ENCODE peak calls at places on chromosome 12, in four cellular contexts. One of them, this sample, is unnamed.

GRCh38 chr12:63897931-63898330 is 53.4 kb downstream of the SRGAP1 start:
- DNase-seq in stomach: no peak
- DNase-seq in Panc1: no peak
- DNase-seq in HepG2: no peak
- DNase-seq in this sample: no peak

GRCh38 chr12:25835385-25835784 is 123.1 kb upstream of the RASSF8 start:
- DNase-seq in Panc1: no peak
- DNase-seq in stomach: no peak
- DNase-seq in HepG2: no peak
- DNase-seq in this sample: no peak

GRCh38 chr12:84661732-84662326 is 250.8 kb downstream of the SLC6A15 start:
- DNase-seq in stomach: no peak
- DNase-seq in Panc1: no peak
- DNase-seq in HepG2: no peak
- DNase-seq in this sample: no peak

GRCh38 chr12:72523754-72524153 is 251.6 kb downstream of the TRHDE start:
- DNase-seq in stomach: no peak
- DNase-seq in Panc1: no peak
- DNase-seq in HepG2: no peak
- DNase-seq in this sample: no peak

GRCh38 chr12:39553476-39553875 is 66.1 kb downstream of the ABCD2 start:
- DNase-seq in HepG2: no peak
- DNase-seq in stomach: no peak
- DNase-seq in Panc1: no peak
- DNase-seq in this sample: no peak

GRCh38 chr12:26870491-26871419 is 37.8 kb upstream of the ITPR2 start:
- DNase-seq in stomach: peak; percentile 77
- DNase-seq in HepG2: no peak
- DNase-seq in Panc1: no peak
- DNase-seq in this sample: no peak

GRCh38 chr12:54129028-54129903 is 59.5 kb downstream of the SMUG1 start:
- DNase-seq in HepG2: no peak
- DNase-seq in stomach: no peak
- DNase-seq in Panc1: no peak
- DNase-seq in this sample: no peak

GRCh38 chr12:48787791-48788521 is 933 bp downstream of the ADCY6 start:
- DNase-seq in HepG2: no peak
- DNase-seq in stomach: no peak
- DNase-seq in Panc1: no peak
- DNase-seq in this sample: no peak

GRCh38 chr12:1531654-1532366 is 62.6 kb downstream of the FBXL14 start:
- DNase-seq in stomach: no peak
- DNase-seq in Panc1: no peak
- DNase-seq in HepG2: no peak
- DNase-seq in this sample: no peak

GRCh38 chr12:122203968-122204828 is 689 bp downstream of the B3GNT4 start:
- DNase-seq in stomach: no peak
- DNase-seq in HepG2: no peak
- DNase-seq in Panc1: no peak
- DNase-seq in this sample: no peak

GRCh38 chr12:69534389-69534822 is 50.9 kb upstream of the CCT2 start:
- DNase-seq in stomach: no peak
- DNase-seq in HepG2: peak; percentile 6
- DNase-seq in Panc1: peak; percentile 50
- DNase-seq in this sample: peak; percentile 64

GRCh38 chr12:50637870-50638481 is 125.9 kb upstream of the ATF1 start:
- DNase-seq in stomach: no peak
- DNase-seq in HepG2: peak; percentile 40
- DNase-seq in Panc1: no peak
- DNase-seq in this sample: no peak

GRCh38 chr12:56119361-56119796 is 1.3 kb downstream of the ZC3H10 start:
- DNase-seq in HepG2: peak; percentile 95
- DNase-seq in stomach: peak; percentile 63
- DNase-seq in Panc1: no peak
- DNase-seq in this sample: peak; percentile 80

GRCh38 chr12:56121204-56121870 is 3.3 kb downstream of the ZC3H10 start:
- DNase-seq in HepG2: no peak
- DNase-seq in stomach: no peak
- DNase-seq in Panc1: no peak
- DNase-seq in this sample: no peak

GRCh38 chr12:56117778-56118687 is at the start of gene ZC3H10:
- DNase-seq in stomach: peak; percentile 98
- DNase-seq in HepG2: peak; percentile 98
- DNase-seq in Panc1: peak; percentile 100
- DNase-seq in this sample: peak; percentile 99

GRCh38 chr12:56118688-56119045 is 601 bp downstream of the ZC3H10 start:
- DNase-seq in stomach: no peak
- DNase-seq in HepG2: no peak
- DNase-seq in Panc1: no peak
- DNase-seq in this sample: no peak

DNA sequence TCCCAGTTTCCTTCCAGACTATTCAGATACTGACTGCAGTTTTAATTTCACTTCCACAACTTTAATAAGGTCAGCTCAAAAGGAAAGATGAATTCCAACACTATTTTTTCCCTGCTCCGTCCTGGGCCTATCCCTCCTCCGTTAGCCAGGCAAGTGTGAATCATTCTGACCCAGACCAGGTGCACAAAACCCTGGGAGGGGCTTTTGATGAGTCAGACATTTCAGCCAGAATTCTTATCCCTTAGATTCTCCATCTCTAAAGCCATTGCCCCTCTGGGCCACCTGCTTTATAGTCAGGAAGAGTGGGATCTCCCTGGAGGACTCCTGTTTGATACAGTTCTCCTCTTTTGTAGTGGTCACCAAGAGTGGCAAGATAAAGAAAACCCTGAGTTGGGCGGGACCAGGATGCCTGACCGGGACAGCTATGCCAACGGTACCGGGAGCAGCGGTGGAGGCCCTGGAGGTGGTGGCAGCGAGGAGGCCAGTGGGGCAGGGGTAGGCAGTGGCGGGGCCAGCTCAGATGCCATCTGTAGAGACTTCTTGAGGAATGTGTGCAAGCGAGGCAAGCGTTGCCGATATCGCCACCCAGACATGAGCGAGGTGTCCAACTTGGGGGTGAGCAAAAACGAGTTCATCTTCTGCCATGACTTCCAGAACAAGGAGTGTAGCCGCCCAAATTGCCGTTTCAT is 2.2 kb downstream of the ZC3H10 start:
- DNase-seq in stomach: no peak
- DNase-seq in Panc1: no peak
- DNase-seq in HepG2: no peak
- DNase-seq in this sample: no peak
- TF ChIP-seq POLR2AphosphoS5 in stomach: no peak
- TF ChIP-seq POLR2AphosphoS5 in Panc1: no peak
- TF ChIP-seq POLR2AphosphoS5 in HepG2: no peak
- TF ChIP-seq POLR2AphosphoS5 in this sample: no peak

DNA sequence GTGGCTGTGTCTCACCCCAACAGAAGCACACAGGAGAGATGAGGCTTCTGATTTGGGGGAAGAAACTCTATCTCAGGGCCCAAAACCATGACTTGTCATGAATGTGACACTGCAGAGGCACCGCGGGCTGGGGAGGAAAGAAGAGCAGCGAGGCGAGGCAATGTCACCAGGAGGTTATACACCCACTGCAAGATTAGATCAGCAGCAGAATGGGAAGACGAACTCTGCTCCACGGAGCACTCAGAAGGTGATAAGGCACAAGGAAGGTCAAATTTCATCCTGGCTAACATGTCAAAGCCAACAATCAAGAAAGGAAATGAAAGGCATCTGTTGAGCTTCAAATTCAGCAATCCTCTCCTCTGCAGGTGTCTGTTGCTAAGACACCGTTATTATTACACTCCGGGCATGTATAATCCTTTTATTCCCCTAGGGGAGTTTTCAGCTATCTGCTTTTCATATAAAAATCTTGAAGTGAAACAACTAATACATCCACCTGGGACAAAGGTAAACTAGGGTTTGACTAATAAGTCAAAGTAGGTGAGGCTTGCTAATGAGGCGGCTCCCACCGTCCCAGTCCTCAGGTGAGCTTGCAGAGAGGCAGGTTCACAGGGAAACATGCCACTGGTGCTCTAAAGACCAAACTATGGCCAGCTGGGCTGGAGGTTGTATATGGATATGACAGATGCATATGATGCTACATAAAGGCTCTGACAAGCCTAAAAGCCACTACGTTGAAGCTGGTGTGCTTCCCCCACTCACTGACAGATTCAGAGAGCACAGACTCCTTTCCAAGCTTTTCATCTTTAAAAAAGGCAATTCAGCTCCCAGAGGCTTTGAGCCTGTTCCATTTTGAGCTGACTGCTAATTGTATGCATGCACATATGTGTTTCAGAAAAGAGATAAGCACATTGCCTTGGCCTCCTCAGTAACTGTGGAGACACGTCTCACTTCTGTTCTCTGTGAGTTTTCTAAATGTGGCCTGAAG is 221.2 kb downstream of the NELL2 start:
- DNase-seq in HepG2: no peak
- DNase-seq in Panc1: no peak
- DNase-seq in stomach: no peak
- DNase-seq in this sample: no peak
- H3K27ac ChIP-seq in HepG2: no peak overlapping the region
- H3K27ac ChIP-seq in Panc1: no peak overlapping the region
- H3K27ac ChIP-seq in stomach: no peak overlapping the region
- H3K27ac ChIP-seq in this sample: no peak overlapping the region

DNA sequence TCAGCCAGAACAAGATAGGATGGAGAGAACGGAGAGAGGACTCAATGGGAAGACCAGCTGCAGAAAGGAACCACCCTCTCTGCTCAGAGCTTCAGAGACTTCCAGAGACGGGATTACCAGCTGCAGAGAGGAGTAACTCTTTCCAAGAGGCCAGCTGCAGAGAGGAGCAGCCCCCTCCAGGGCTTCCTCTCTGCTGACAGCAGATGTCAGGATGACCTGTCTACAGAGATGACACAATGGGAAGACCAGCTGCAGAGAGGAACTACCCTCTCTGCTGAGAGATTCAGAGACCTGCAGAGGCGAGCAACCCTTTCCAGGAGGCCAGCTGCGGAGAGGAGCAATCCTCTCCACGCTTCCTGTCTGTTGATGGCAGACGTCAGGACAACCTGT is 61.8 kb downstream of the KLRG1 start:
- DNase-seq in stomach: no peak
- DNase-seq in Panc1: no peak
- DNase-seq in HepG2: no peak
- DNase-seq in this sample: no peak
- H3K4me1 ChIP-seq in stomach: no peaks in the 10 kb centered on the region
- H3K4me1 ChIP-seq in Panc1: no peaks in the 10 kb centered on the region
- H3K4me1 ChIP-seq in HepG2: no peaks in the 10 kb centered on the region
- H3K4me1 ChIP-seq in this sample: peaks cover 3% of the 10 kb centered on the region

DNA sequence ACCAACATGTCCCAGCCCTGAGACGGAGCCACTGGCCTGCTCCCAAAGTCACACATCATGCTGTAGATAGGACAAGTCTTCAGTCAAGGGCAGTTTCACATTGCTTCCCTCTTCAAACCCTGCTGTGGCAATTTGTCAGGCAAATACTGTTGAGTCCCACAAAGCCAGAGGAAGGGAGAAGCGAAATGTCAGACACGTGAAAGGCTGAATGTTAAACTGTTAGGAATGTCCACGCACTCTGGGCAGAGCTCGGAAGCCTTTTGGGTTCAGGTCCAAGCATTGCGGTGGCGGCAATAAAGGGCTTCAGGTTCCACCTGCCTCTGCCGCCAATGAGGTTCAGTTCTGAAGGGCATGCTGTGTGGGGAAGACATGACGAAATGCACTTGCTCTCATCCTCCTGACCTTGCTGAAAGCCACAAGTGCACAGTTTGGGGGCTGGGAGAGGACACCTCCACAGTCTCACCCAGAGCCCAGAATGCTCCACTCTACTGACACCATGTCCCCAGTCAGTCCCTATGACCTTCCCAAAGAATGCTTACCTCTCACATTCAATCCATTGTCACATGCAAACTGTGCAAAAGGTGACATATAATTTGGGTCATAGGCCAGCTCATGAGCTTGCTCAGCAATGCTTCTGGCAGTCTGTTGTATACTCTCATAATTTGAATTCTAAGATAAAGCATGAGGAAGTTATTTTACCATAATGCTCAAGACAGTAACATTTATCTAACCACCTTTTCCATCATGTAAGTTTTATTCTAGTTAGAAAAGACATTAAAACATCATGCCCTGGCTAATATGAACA is 35.7 kb downstream of the RAD9B start:
- DNase-seq in HepG2: no peak
- DNase-seq in Panc1: no peak
- DNase-seq in stomach: peak; percentile 58
- DNase-seq in this sample: no peak
- TF ChIP-seq POLR2AphosphoS5 in HepG2: no peak
- TF ChIP-seq POLR2AphosphoS5 in Panc1: no peak
- TF ChIP-seq POLR2AphosphoS5 in stomach: no peak
- TF ChIP-seq POLR2AphosphoS5 in this sample: no peak

DNA sequence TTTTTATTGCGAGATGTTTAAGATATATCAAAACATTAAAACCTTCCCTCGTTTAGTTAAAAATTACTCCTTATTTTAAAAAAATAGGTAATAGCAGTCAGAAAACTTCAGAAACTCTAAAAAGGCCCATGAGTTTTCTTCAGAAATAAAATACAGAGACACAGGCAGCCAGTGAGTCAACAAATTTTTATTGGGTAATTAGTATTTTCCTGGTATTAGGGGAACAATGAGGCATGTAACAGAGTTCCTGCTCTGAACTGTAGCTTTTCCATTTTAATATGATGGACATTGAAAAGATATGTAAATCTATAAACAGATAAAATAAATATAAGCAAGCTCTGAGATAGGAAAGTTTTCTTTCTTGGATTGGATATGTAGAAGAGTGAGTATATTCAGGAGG is 399 bp upstream of the ZNF705A start:
- DNase-seq in HepG2: no peak
- DNase-seq in Panc1: no peak
- DNase-seq in stomach: no peak
- DNase-seq in this sample: no peak
- H3K27ac ChIP-seq in HepG2: no peak overlapping the region
- H3K27ac ChIP-seq in Panc1: no peak overlapping the region
- H3K27ac ChIP-seq in stomach: no peak overlapping the region
- H3K27ac ChIP-seq in this sample: no peak overlapping the region

GRCh38 chr12:6234214-6234613 is 34.0 kb downstream of the CD9 start:
- DNase-seq in HepG2: no peak
- DNase-seq in stomach: no peak
- DNase-seq in Panc1: no peak
- DNase-seq in this sample: no peak

GRCh38 chr12:6235906-6236640 is 35.9 kb downstream of the CD9 start:
- DNase-seq in stomach: no peak
- DNase-seq in HepG2: no peak
- DNase-seq in Panc1: no peak
- DNase-seq in this sample: no peak

GRCh38 chr12:6235499-6235898 is 35.3 kb downstream of the CD9 start:
- DNase-seq in Panc1: no peak
- DNase-seq in stomach: peak; percentile 50
- DNase-seq in HepG2: peak; percentile 74
- DNase-seq in this sample: no peak

GRCh38 chr12:6233121-6233971 is 33.1 kb downstream of the CD9 start:
- DNase-seq in Panc1: no peak
- DNase-seq in stomach: no peak
- DNase-seq in HepG2: no peak
- DNase-seq in this sample: no peak

DNA sequence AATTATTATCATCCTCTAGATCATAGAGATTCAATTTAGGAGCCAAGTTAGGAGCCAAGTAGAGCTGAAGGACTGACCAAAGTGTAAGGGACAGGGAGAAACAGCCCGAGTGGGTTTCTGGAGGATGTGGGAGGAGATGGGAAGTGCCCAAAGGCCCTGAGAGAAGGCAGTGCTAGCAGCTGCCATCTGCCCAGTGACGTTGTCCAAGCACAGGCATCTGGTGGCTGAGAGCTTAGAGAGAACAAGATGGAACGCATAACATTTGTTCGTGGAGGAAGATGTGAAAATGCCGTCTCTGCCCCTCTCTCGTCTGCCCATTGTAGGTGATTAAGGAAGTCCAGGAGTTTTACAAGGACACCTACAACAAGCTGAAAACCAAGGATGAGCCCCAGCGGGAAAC is 34.7 kb downstream of the CD9 start:
- DNase-seq in HepG2: no peak
- DNase-seq in Panc1: no peak
- DNase-seq in stomach: no peak
- DNase-seq in this sample: no peak
- H3K4me1 ChIP-seq in HepG2: peaks cover 72% of the 10 kb centered on the region
- H3K4me1 ChIP-seq in Panc1: no peaks in the 10 kb centered on the region
- H3K4me1 ChIP-seq in stomach: peaks cover 41% of the 10 kb centered on the region
- H3K4me1 ChIP-seq in this sample: peaks cover 55% of the 10 kb centered on the region